ENCODE peak calls at places on chromosome 22, in seven cellular contexts. One of them, this sample, is unnamed.

GRCh38 chr22:27881404-27881803 is 37.7 kb downstream of the PITPNB start:
- DNase-seq in K562: no peak
- DNase-seq in fibroblast of lung: peak; percentile 44
- DNase-seq in PC-9: no peak
- DNase-seq in neural progenitor cell: peak; percentile 47
- DNase-seq in HCT116: no peak
- DNase-seq in hepatocyte: no peak
- DNase-seq in this sample: no peak

GRCh38 chr22:20268350-20269012 is 363 bp upstream of the RTN4R start:
- DNase-seq in K562: peak; percentile 94
- DNase-seq in fibroblast of lung: peak; percentile 37
- DNase-seq in PC-9: no peak
- DNase-seq in neural progenitor cell: peak; percentile 93
- DNase-seq in HCT116: peak; percentile 8
- DNase-seq in hepatocyte: peak; percentile 91
- DNase-seq in this sample: peak; percentile 83

GRCh38 chr22:29157759-29158535 is 47.7 kb upstream of the EMID1 start:
- DNase-seq in K562: peak; percentile 47
- DNase-seq in fibroblast of lung: no peak
- DNase-seq in PC-9: no peak
- DNase-seq in neural progenitor cell: peak; percentile 14
- DNase-seq in HCT116: peak; percentile 15
- DNase-seq in hepatocyte: no peak
- DNase-seq in this sample: peak; percentile 60

GRCh38 chr22:20615021-20615420 is 107.6 kb downstream of the MED15 start:
- DNase-seq in K562: no peak
- DNase-seq in fibroblast of lung: no peak
- DNase-seq in PC-9: no peak
- DNase-seq in neural progenitor cell: no peak
- DNase-seq in HCT116: no peak
- DNase-seq in hepatocyte: no peak
- DNase-seq in this sample: no peak

GRCh38 chr22:20866716-20867115 is 7.9 kb downstream of the SNAP29 start:
- DNase-seq in K562: peak; percentile 59
- DNase-seq in fibroblast of lung: no peak
- DNase-seq in PC-9: no peak
- DNase-seq in neural progenitor cell: no peak
- DNase-seq in HCT116: no peak
- DNase-seq in hepatocyte: no peak
- DNase-seq in this sample: no peak

GRCh38 chr22:20966883-20967696 is at the start of gene AIFM3:
- DNase-seq in K562: no peak
- DNase-seq in fibroblast of lung: no peak
- DNase-seq in PC-9: no peak
- DNase-seq in neural progenitor cell: peak; percentile 24
- DNase-seq in HCT116: no peak
- DNase-seq in hepatocyte: no peak
- DNase-seq in this sample: no peak

GRCh38 chr22:43363580-43364435 is 20.6 kb upstream of the SCUBE1 start:
- DNase-seq in K562: no peak
- DNase-seq in fibroblast of lung: no peak
- DNase-seq in PC-9: no peak
- DNase-seq in neural progenitor cell: peak; percentile 95
- DNase-seq in HCT116: no peak
- DNase-seq in hepatocyte: no peak
- DNase-seq in this sample: no peak

GRCh38 chr22:46052801-46053562 is 76.0 kb upstream of the WNT7B start:
- DNase-seq in K562: no peak
- DNase-seq in fibroblast of lung: peak; percentile 51
- DNase-seq in PC-9: peak; percentile 75
- DNase-seq in neural progenitor cell: no peak
- DNase-seq in HCT116: no peak
- DNase-seq in hepatocyte: no peak
- DNase-seq in this sample: peak; percentile 87

GRCh38 chr22:45804986-45805325 is 133.3 kb downstream of the ATXN10 start:
- DNase-seq in K562: no peak
- DNase-seq in fibroblast of lung: peak; percentile 99
- DNase-seq in PC-9: peak; percentile 98
- DNase-seq in neural progenitor cell: no peak
- DNase-seq in HCT116: peak; percentile 82
- DNase-seq in hepatocyte: no peak
- DNase-seq in this sample: no peak

GRCh38 chr22:50703726-50704509 is 31.3 kb downstream of the SHANK3 start:
- DNase-seq in K562: no peak
- DNase-seq in fibroblast of lung: no peak
- DNase-seq in PC-9: no peak
- DNase-seq in neural progenitor cell: no peak
- DNase-seq in HCT116: no peak
- DNase-seq in hepatocyte: no peak
- DNase-seq in this sample: no peak

GRCh38 chr22:20567371-20567847 is 60.0 kb downstream of the MED15 start:
- DNase-seq in K562: no peak
- DNase-seq in fibroblast of lung: peak; percentile 76
- DNase-seq in PC-9: peak; percentile 98
- DNase-seq in neural progenitor cell: no peak
- DNase-seq in HCT116: no peak
- DNase-seq in hepatocyte: no peak
- DNase-seq in this sample: no peak

GRCh38 chr22:30327864-30328345 is 1.2 kb upstream of the TBC1D10A start:
- DNase-seq in K562: peak; percentile 41
- DNase-seq in fibroblast of lung: no peak
- DNase-seq in PC-9: peak; percentile 61
- DNase-seq in neural progenitor cell: peak; percentile 31
- DNase-seq in HCT116: peak; percentile 27
- DNase-seq in hepatocyte: peak; percentile 64
- DNase-seq in this sample: no peak

GRCh38 chr22:26608129-26608528 is 9.7 kb downstream of the CRYBB1 start:
- DNase-seq in K562: no peak
- DNase-seq in fibroblast of lung: peak; percentile 56
- DNase-seq in PC-9: no peak
- DNase-seq in neural progenitor cell: peak; percentile 45
- DNase-seq in HCT116: no peak
- DNase-seq in hepatocyte: no peak
- DNase-seq in this sample: no peak

GRCh38 chr22:29520851-29521250 is 32.7 kb downstream of the THOC5 start:
- DNase-seq in K562: peak; percentile 31
- DNase-seq in fibroblast of lung: peak; percentile 86
- DNase-seq in PC-9: no peak
- DNase-seq in neural progenitor cell: no peak
- DNase-seq in HCT116: no peak
- DNase-seq in hepatocyte: no peak
- DNase-seq in this sample: no peak

GRCh38 chr22:43520632-43521039 is 108.8 kb downstream of the MPPED1 start:
- DNase-seq in K562: no peak
- DNase-seq in fibroblast of lung: no peak
- DNase-seq in PC-9: no peak
- DNase-seq in neural progenitor cell: no peak
- DNase-seq in HCT116: no peak
- DNase-seq in hepatocyte: no peak
- DNase-seq in this sample: no peak

GRCh38 chr22:31451709-31452571 is 37.7 kb downstream of the EIF4ENIF1 start:
- DNase-seq in K562: peak; percentile 27
- DNase-seq in fibroblast of lung: peak; percentile 59
- DNase-seq in PC-9: peak; percentile 45
- DNase-seq in neural progenitor cell: peak; percentile 51
- DNase-seq in HCT116: peak; percentile 21
- DNase-seq in hepatocyte: peak; percentile 28
- DNase-seq in this sample: peak; percentile 75

GRCh38 chr22:17846326-17846992 is 72.2 kb upstream of the BID start:
- DNase-seq in K562: no peak
- DNase-seq in fibroblast of lung: no peak
- DNase-seq in PC-9: no peak
- DNase-seq in neural progenitor cell: no peak
- DNase-seq in HCT116: no peak
- DNase-seq in hepatocyte: no peak
- DNase-seq in this sample: no peak

GRCh38 chr22:19715286-19715939 is 1.1 kb downstream of the SEPTIN5 start:
- DNase-seq in K562: no peak
- DNase-seq in fibroblast of lung: no peak
- DNase-seq in PC-9: no peak
- DNase-seq in neural progenitor cell: no peak
- DNase-seq in HCT116: no peak
- DNase-seq in hepatocyte: no peak
- DNase-seq in this sample: no peak

GRCh38 chr22:35987487-35987886 is 41.1 kb downstream of the RBFOX2 start:
- DNase-seq in K562: no peak
- DNase-seq in fibroblast of lung: peak; percentile 48
- DNase-seq in PC-9: no peak
- DNase-seq in neural progenitor cell: no peak
- DNase-seq in HCT116: no peak
- DNase-seq in hepatocyte: peak; percentile 13
- DNase-seq in this sample: peak; percentile 69

DNA sequence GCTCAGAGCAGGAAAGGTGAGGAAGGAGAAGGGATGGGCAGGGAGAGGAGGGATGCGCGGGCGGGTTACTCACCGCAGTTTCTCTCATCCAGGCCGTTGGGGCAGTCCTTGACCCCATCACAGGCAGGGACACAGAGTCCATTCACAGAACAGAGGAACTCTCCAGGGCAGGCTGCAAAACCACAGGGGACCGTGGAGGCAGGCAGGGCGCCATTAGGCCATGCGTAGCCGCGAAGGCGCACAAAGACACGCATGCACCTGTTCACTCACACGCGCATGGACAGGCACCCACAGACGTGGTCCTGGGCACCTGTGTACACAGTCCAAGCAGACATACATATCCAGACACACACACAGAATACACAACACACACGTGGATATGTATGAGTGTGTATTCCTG is 23.0 kb downstream of the KCTD17 start:
- DNase-seq in K562: no peak
- DNase-seq in fibroblast of lung: no peak
- DNase-seq in PC-9: no peak
- DNase-seq in neural progenitor cell: no peak
- DNase-seq in HCT116: no peak
- DNase-seq in hepatocyte: no peak
- DNase-seq in this sample: no peak
- H3K27me3 ChIP-seq in K562: peaks cover 32% of the 10 kb centered on the region
- H3K27me3 ChIP-seq in fibroblast of lung: peaks cover 8% of the 10 kb centered on the region
- H3K27me3 ChIP-seq in PC-9: peaks cover 68% of the 10 kb centered on the region
- H3K27me3 ChIP-seq in neural progenitor cell: peaks cover 79% of the 10 kb centered on the region
- H3K27me3 ChIP-seq in HCT116: peaks cover 18% of the 10 kb centered on the region
- H3K27me3 ChIP-seq in hepatocyte: peaks cover 10% of the 10 kb centered on the region
- H3K27me3 ChIP-seq in this sample: no peaks in the 10 kb centered on the region

GRCh38 chr22:41217553-41218157 is 12.5 kb downstream of the L3MBTL2 start:
- DNase-seq in K562: peak; percentile 10
- DNase-seq in fibroblast of lung: peak; percentile 68
- DNase-seq in PC-9: no peak
- DNase-seq in neural progenitor cell: peak; percentile 75
- DNase-seq in HCT116: no peak
- DNase-seq in hepatocyte: peak; percentile 45
- DNase-seq in this sample: no peak

GRCh38 chr22:41215409-41215808 is 10.3 kb downstream of the L3MBTL2 start:
- DNase-seq in K562: no peak
- DNase-seq in fibroblast of lung: no peak
- DNase-seq in PC-9: no peak
- DNase-seq in neural progenitor cell: no peak
- DNase-seq in HCT116: no peak
- DNase-seq in hepatocyte: no peak
- DNase-seq in this sample: no peak

GRCh38 chr22:41222846-41223507 is 17.8 kb downstream of the CHADL start:
- DNase-seq in K562: no peak
- DNase-seq in fibroblast of lung: no peak
- DNase-seq in PC-9: no peak
- DNase-seq in neural progenitor cell: no peak
- DNase-seq in HCT116: no peak
- DNase-seq in hepatocyte: no peak
- DNase-seq in this sample: no peak

GRCh38 chr22:41215926-41216325 is 10.8 kb downstream of the L3MBTL2 start:
- DNase-seq in K562: no peak
- DNase-seq in fibroblast of lung: no peak
- DNase-seq in PC-9: no peak
- DNase-seq in neural progenitor cell: no peak
- DNase-seq in HCT116: no peak
- DNase-seq in hepatocyte: no peak
- DNase-seq in this sample: no peak

GRCh38 chr22:41216984-41217383 is 11.9 kb downstream of the L3MBTL2 start:
- DNase-seq in K562: no peak
- DNase-seq in fibroblast of lung: no peak
- DNase-seq in PC-9: no peak
- DNase-seq in neural progenitor cell: no peak
- DNase-seq in HCT116: no peak
- DNase-seq in hepatocyte: no peak
- DNase-seq in this sample: no peak
- H2AFZ ChIP-seq in K562: no peak overlapping the region
- H2AFZ ChIP-seq in fibroblast of lung: peak overlapping the region; percentile 51
- H2AFZ ChIP-seq in PC-9: no peak overlapping the region
- H2AFZ ChIP-seq in neural progenitor cell: no peak overlapping the region
- H2AFZ ChIP-seq in HCT116: no peak overlapping the region
- H2AFZ ChIP-seq in hepatocyte: no peak overlapping the region
- H2AFZ ChIP-seq in this sample: no peak overlapping the region

GRCh38 chr22:22999473-22999872 is 70.8 kb upstream of the GNAZ start:
- DNase-seq in K562: no peak
- DNase-seq in fibroblast of lung: no peak
- DNase-seq in PC-9: no peak
- DNase-seq in neural progenitor cell: no peak
- DNase-seq in HCT116: no peak
- DNase-seq in hepatocyte: no peak
- DNase-seq in this sample: no peak
- H3K9me3 ChIP-seq in K562: peaks cover 11% of the 10 kb centered on the region
- H3K9me3 ChIP-seq in fibroblast of lung: no peaks in the 10 kb centered on the region
- H3K9me3 ChIP-seq in PC-9: no peaks in the 10 kb centered on the region
- H3K9me3 ChIP-seq in neural progenitor cell: peaks cover 4% of the 10 kb centered on the region
- H3K9me3 ChIP-seq in HCT116: no peaks in the 10 kb centered on the region
- H3K9me3 ChIP-seq in hepatocyte: peaks cover 12% of the 10 kb centered on the region
- H3K9me3 ChIP-seq in this sample: peaks cover 38% of the 10 kb centered on the region

GRCh38 chr22:48152916-48153315 is 1390.5 kb downstream of the TBC1D22A start:
- DNase-seq in K562: no peak
- DNase-seq in fibroblast of lung: no peak
- DNase-seq in PC-9: no peak
- DNase-seq in neural progenitor cell: no peak
- DNase-seq in HCT116: no peak
- DNase-seq in hepatocyte: no peak
- DNase-seq in this sample: no peak

GRCh38 chr22:48152154-48152775 is 1389.8 kb downstream of the TBC1D22A start:
- DNase-seq in K562: no peak
- DNase-seq in fibroblast of lung: no peak
- DNase-seq in PC-9: no peak
- DNase-seq in neural progenitor cell: no peak
- DNase-seq in HCT116: no peak
- DNase-seq in hepatocyte: no peak
- DNase-seq in this sample: peak; percentile 57

GRCh38 chr22:48154169-48154942 is 1391.9 kb downstream of the TBC1D22A start:
- DNase-seq in K562: no peak
- DNase-seq in fibroblast of lung: no peak
- DNase-seq in PC-9: no peak
- DNase-seq in neural progenitor cell: no peak
- DNase-seq in HCT116: no peak
- DNase-seq in hepatocyte: no peak
- DNase-seq in this sample: no peak

GRCh38 chr22:48154943-48155240 is 1392.4 kb downstream of the TBC1D22A start:
- DNase-seq in K562: no peak
- DNase-seq in fibroblast of lung: no peak
- DNase-seq in PC-9: no peak
- DNase-seq in neural progenitor cell: no peak
- DNase-seq in HCT116: no peak
- DNase-seq in hepatocyte: no peak
- DNase-seq in this sample: no peak

DNA sequence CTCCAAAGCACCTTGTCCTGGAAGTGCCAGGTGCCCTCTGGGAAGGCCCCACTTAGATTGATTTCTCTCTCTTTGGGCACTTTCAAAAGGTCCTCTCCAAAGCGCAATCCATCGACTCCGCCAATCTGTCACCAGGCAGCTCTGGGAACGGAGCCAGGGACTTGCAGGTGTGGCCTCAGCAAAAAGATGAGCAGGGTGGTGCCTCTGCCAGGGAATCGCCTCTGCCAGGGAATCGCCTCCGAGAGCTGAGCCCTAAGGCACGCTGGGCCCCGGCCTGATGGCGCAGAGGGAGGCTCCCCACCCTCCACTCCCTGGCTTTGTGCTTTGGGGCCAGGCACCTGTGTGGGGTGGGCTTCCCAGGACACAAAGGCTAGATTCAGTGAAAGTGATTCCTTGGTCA is 1391.3 kb downstream of the TBC1D22A start:
- DNase-seq in K562: no peak
- DNase-seq in fibroblast of lung: no peak
- DNase-seq in PC-9: no peak
- DNase-seq in neural progenitor cell: no peak
- DNase-seq in HCT116: no peak
- DNase-seq in hepatocyte: no peak
- DNase-seq in this sample: no peak
- H3K27me3 ChIP-seq in K562: no peaks in the 10 kb centered on the region
- H3K27me3 ChIP-seq in fibroblast of lung: no peaks in the 10 kb centered on the region
- H3K27me3 ChIP-seq in PC-9: peaks cover 94% of the 10 kb centered on the region
- H3K27me3 ChIP-seq in neural progenitor cell: no peaks in the 10 kb centered on the region
- H3K27me3 ChIP-seq in HCT116: peaks cover 4% of the 10 kb centered on the region
- H3K27me3 ChIP-seq in hepatocyte: no peaks in the 10 kb centered on the region
- H3K27me3 ChIP-seq in this sample: no peaks in the 10 kb centered on the region